ENCODE peak calls at places on chromosomes 11 and 22, in eight cellular contexts. V is endodermal cell, C is astrocyte of the cerebellum, L is dorsolateral prefrontal cortex, S is A549, M is transverse colon, T is mucosa of descending colon, X is fibroblast of lung. K is an unnamed sample.

GRCh38 chr11:72589802-72590761 is 84.1 kb downstream of the PDE2A start:
- DNase-seq in V (peak; percentile 93), C (no peak), M (peak; percentile 53), S (peak; percentile 73), T (peak; percentile 44), X (peak; percentile 13), L (no peak), K (peak; percentile 83)

GRCh38 chr11:62008177-62008576 is 40.7 kb upstream of the FTH1 start:
- DNase-seq in M (no peak), L (no peak), X (no peak), C (no peak), T (no peak), S (no peak), V (no peak), K (no peak)

GRCh38 chr22:17266261-17266971 is 47.2 kb upstream of the ADA2 start:
- DNase-seq in M (peak; percentile 76), T (peak; percentile 76), X (no peak), V (peak; percentile 96), L (no peak), C (no peak), S (no peak), K (peak; percentile 92)

GRCh38 chr11:66412110-66412509 is 8.7 kb upstream of the NPAS4 start:
- DNase-seq in T (no peak), X (no peak), M (no peak), V (no peak), C (no peak), S (no peak), L (no peak), K (no peak)

GRCh38 chr11:94525933-94526332 is 13.7 kb downstream of the C11orf97 start:
- DNase-seq in L (peak; percentile 33), C (peak; percentile 51), X (peak; percentile 62), M (peak; percentile 84), S (no peak), T (peak; percentile 92), V (no peak), K (peak; percentile 57)

GRCh38 chr11:35964846-35965245 is 21.0 kb downstream of the LDLRAD3 start:
- DNase-seq in T (no peak), M (no peak), C (no peak), S (no peak), X (no peak), L (no peak), V (no peak), K (no peak)

GRCh38 chr11:363948-364761 is 5.1 kb upstream of the B4GALNT4 start:
- DNase-seq in L (no peak), C (no peak), S (peak; percentile 64), X (no peak), M (peak; percentile 88), T (peak; percentile 82), V (peak; percentile 85), K (no peak)

GRCh38 chr11:60610702-60611101 is 88.7 kb upstream of the MS4A8 start:
- DNase-seq in T (no peak), X (no peak), C (no peak), M (no peak), S (no peak), V (no peak), L (no peak), K (no peak)

GRCh38 chr11:70736937-70737640 is 338.8 kb downstream of the CTTN start:
- DNase-seq in M (no peak), T (no peak), V (no peak), X (no peak), L (no peak), C (no peak), S (no peak), K (no peak)

GRCh38 chr11:130882138-130882551 is 34.1 kb downstream of the SNX19 start:
- DNase-seq in L (no peak), M (no peak), X (no peak), V (no peak), C (no peak), T (no peak), S (no peak), K (no peak)

GRCh38 chr22:18947905-18948304 is 11.8 kb upstream of the PRODH start:
- DNase-seq in C (no peak), S (no peak), M (no peak), T (no peak), X (no peak), L (peak; percentile 13), V (peak; percentile 52), K (no peak)

GRCh38 chr11:59668188-59668949 is 468 bp downstream of the PATL1 start:
- DNase-seq in X (peak; percentile 46), T (peak; percentile 64), S (peak; percentile 55), C (no peak), L (peak; percentile 31), V (peak; percentile 89), M (peak; percentile 58), K (peak; percentile 94)

GRCh38 chr11:12287009-12287373 is 90.4 kb upstream of the PARVA start:
- DNase-seq in L (no peak), X (peak; percentile 94), V (peak; percentile 80), C (peak; percentile 90), M (peak; percentile 35), S (peak; percentile 86), T (no peak), K (no peak)

GRCh38 chr11:34599406-34599901 is 21.4 kb upstream of the EHF start:
- DNase-seq in T (no peak), X (peak; percentile 54), M (no peak), L (no peak), C (no peak), S (peak; percentile 88), V (no peak), K (no peak)

GRCh38 chr11:86511086-86511551 is 136.4 kb downstream of the CCDC81 start:
- DNase-seq in L (no peak), M (no peak), X (peak; percentile 82), C (no peak), V (no peak), S (peak; percentile 44), T (no peak), K (no peak)

GRCh38 chr11:34640050-34640971 is 19.4 kb downstream of the EHF start:
- DNase-seq in S (peak; percentile 98), V (peak; percentile 80), M (peak; percentile 85), C (no peak), X (peak; percentile 80), L (no peak), T (peak; percentile 84), K (peak; percentile 64)

GRCh38 chr22:28034760-28035401 is 115.8 kb upstream of the PITPNB start:
- DNase-seq in L (peak; percentile 88), X (peak; percentile 54), T (peak; percentile 45), C (no peak), V (peak; percentile 41), M (peak; percentile 41), S (no peak), K (no peak)

GRCh38 chr11:126485021-126485781 is 129.7 kb downstream of the ST3GAL4 start:
- DNase-seq in V (no peak), X (peak; percentile 33), S (no peak), C (no peak), L (no peak), T (no peak), M (no peak), K (no peak)
- TF ChIP-seq CTCF in V (no peak), X (peak; percentile 0), S (peak; percentile 6), C (no peak), L (no peak), T (no peak), M (no peak), K (peak; percentile 8)

GRCh38 chr11:18890615-18891014 is 48.6 kb downstream of the MRGPRX1 start:
- DNase-seq in X (no peak), L (no peak), T (no peak), S (no peak), M (no peak), V (peak; percentile 61), C (no peak), K (no peak)
- TF ChIP-seq CTCF in X (no peak), L (no peak), T (no peak), S (no peak), M (no peak), V (peak; percentile 66), C (no peak), K (no peak)

DNA sequence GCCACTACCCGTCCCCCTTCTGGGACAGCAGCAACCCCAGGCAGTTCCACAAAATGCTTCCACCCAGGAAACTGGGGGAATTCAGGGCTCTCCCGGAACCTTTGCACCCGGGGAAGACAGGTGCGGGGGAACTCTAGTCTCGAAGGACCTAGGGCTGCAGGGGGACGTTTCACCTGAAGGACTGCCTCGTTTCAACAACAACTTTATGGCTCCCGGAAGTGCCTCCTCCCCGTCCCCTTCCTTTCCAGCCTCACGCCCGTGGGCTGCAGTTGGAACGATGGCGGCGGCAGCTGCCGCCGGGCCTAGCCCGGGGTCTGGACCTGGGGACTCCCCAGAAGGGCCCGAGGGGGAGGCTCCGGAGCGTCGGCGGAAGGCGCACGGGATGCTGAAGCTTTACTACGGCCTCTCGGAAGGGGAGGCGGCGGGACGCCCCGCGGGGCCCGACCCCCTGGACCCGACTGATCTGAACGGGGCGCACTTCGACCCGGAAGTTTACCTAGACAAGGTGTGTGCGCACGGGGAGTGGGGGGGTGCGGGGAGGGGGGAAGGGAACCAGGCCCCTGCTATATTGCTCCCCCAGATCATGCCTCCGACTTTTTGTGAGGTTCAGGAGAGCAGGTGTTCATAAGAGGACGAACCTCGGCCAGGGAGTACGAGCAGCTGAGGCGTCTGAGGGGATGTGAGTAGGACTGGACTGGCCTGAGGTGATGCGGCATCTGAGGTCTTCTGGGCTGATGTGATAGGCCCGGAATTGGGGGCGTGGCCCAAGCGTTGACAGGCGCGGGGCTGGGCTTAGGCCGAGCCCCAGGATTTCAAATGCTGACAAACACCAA is at the start of gene VPS51:
- DNase-seq in X (peak; percentile 94), V (peak; percentile 95), L (peak; percentile 92), T (peak; percentile 94), S (peak; percentile 94), C (peak; percentile 83), M (peak; percentile 92), K (peak; percentile 96)
- TF ChIP-seq CTCF in X (no peak), V (no peak), L (peak; percentile 46), T (no peak), S (no peak), C (no peak), M (no peak), K (no peak)

GRCh38 chr22:37623075-37624016 is 14.7 kb downstream of the GGA1 start:
- DNase-seq in C (no peak), T (peak; percentile 71), V (peak; percentile 94), X (peak; percentile 57), S (peak; percentile 32), M (peak; percentile 76), L (peak; percentile 57), K (peak; percentile 86)
- TF ChIP-seq CTCF in C (peak; percentile 83), T (peak; percentile 77), V (peak; percentile 91), X (peak; percentile 67), S (peak; percentile 70), M (peak; percentile 98), L (peak; percentile 76), K (peak; percentile 97)

DNA sequence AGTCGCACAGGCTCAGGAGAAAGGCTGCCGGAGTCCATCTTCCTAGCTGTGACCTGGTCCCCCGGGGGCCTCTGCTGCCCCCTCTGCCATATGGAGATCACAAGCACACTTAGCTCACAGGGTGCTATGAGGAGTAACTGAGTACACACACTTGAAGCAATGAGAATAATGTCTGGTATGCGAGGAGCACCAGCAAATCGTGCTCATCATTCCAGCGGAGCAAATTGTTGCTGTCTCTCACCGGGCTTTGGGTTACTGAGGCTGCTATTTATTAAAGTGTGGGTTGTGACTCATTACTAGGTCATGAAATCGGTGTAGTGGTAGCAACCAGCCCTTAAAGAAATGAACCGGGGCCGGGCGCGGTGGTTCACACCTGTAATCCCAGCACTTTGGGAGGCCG is 48.1 kb upstream of the EIF3D start:
- DNase-seq in L (no peak), S (peak; percentile 68), C (peak; percentile 53), X (peak; percentile 22), V (peak; percentile 29), T (no peak), M (no peak), K (no peak)
- TF ChIP-seq CTCF in L (no peak), S (no peak), C (no peak), X (no peak), V (no peak), T (no peak), M (no peak), K (no peak)